ENCODE peak calls at places on chromosomes 16 and 17, in nine cellular contexts. One of them, this sample, is unnamed.

GRCh38 chr16:82182237-82183003 is 12.4 kb upstream of the MPHOSPH6 start:
- DNase-seq in upper lobe of right lung: no peak
- DNase-seq in CD4-positive, alpha-beta T cell: no peak
- DNase-seq in IMR-90: no peak
- DNase-seq in WTC11: no peak
- DNase-seq in coronary artery: no peak
- DNase-seq in lung: no peak
- DNase-seq in ovary: no peak
- DNase-seq in lower leg skin: no peak
- DNase-seq in this sample: no peak

GRCh38 chr17:37701424-37702020 is 43.3 kb downstream of the HNF1B start:
- DNase-seq in upper lobe of right lung: peak; percentile 72
- DNase-seq in CD4-positive, alpha-beta T cell: peak; percentile 19
- DNase-seq in IMR-90: no peak
- DNase-seq in WTC11: peak; percentile 64
- DNase-seq in coronary artery: no peak
- DNase-seq in lung: peak; percentile 61
- DNase-seq in ovary: no peak
- DNase-seq in lower leg skin: no peak
- DNase-seq in this sample: no peak

GRCh38 chr16:86044241-86044671 is 145.3 kb downstream of the IRF8 start:
- DNase-seq in upper lobe of right lung: peak; percentile 66
- DNase-seq in CD4-positive, alpha-beta T cell: peak; percentile 1
- DNase-seq in IMR-90: peak; percentile 64
- DNase-seq in WTC11: peak; percentile 85
- DNase-seq in coronary artery: no peak
- DNase-seq in lung: no peak
- DNase-seq in ovary: no peak
- DNase-seq in lower leg skin: no peak
- DNase-seq in this sample: no peak

GRCh38 chr16:57299009-57299718 is 14.7 kb upstream of the PLLP start:
- DNase-seq in upper lobe of right lung: no peak
- DNase-seq in CD4-positive, alpha-beta T cell: no peak
- DNase-seq in IMR-90: no peak
- DNase-seq in WTC11: peak; percentile 50
- DNase-seq in coronary artery: peak; percentile 63
- DNase-seq in lung: peak; percentile 63
- DNase-seq in ovary: no peak
- DNase-seq in lower leg skin: peak; percentile 93
- DNase-seq in this sample: no peak

GRCh38 chr16:82700541-82701240 is 73.9 kb downstream of the CDH13 start:
- DNase-seq in upper lobe of right lung: no peak
- DNase-seq in CD4-positive, alpha-beta T cell: no peak
- DNase-seq in IMR-90: peak; percentile 78
- DNase-seq in WTC11: no peak
- DNase-seq in coronary artery: no peak
- DNase-seq in lung: no peak
- DNase-seq in ovary: no peak
- DNase-seq in lower leg skin: no peak
- DNase-seq in this sample: no peak

GRCh38 chr17:39553326-39553945 is 54.3 kb downstream of the NEUROD2 start:
- DNase-seq in upper lobe of right lung: no peak
- DNase-seq in CD4-positive, alpha-beta T cell: no peak
- DNase-seq in IMR-90: peak; percentile 60
- DNase-seq in WTC11: no peak
- DNase-seq in coronary artery: no peak
- DNase-seq in lung: no peak
- DNase-seq in ovary: no peak
- DNase-seq in lower leg skin: no peak
- DNase-seq in this sample: no peak

GRCh38 chr16:73066927-73067670 is 19.2 kb upstream of the ZFHX3 start:
- DNase-seq in upper lobe of right lung: no peak
- DNase-seq in CD4-positive, alpha-beta T cell: no peak
- DNase-seq in IMR-90: peak; percentile 75
- DNase-seq in WTC11: no peak
- DNase-seq in coronary artery: peak; percentile 81
- DNase-seq in lung: no peak
- DNase-seq in ovary: no peak
- DNase-seq in lower leg skin: no peak
- DNase-seq in this sample: no peak

GRCh38 chr17:61700252-61700651 is 109.2 kb upstream of the NACA2 start:
- DNase-seq in upper lobe of right lung: no peak
- DNase-seq in CD4-positive, alpha-beta T cell: no peak
- DNase-seq in IMR-90: no peak
- DNase-seq in WTC11: no peak
- DNase-seq in coronary artery: no peak
- DNase-seq in lung: no peak
- DNase-seq in ovary: no peak
- DNase-seq in lower leg skin: no peak
- DNase-seq in this sample: no peak

GRCh38 chr17:68182940-68183551 is 64.8 kb upstream of the AMZ2 start:
- DNase-seq in upper lobe of right lung: no peak
- DNase-seq in CD4-positive, alpha-beta T cell: peak; percentile 64
- DNase-seq in IMR-90: no peak
- DNase-seq in WTC11: no peak
- DNase-seq in coronary artery: no peak
- DNase-seq in lung: no peak
- DNase-seq in ovary: no peak
- DNase-seq in lower leg skin: peak; percentile 66
- DNase-seq in this sample: no peak

GRCh38 chr17:81519284-81520020 is 6.9 kb upstream of the ACTG1 start:
- DNase-seq in upper lobe of right lung: peak; percentile 89
- DNase-seq in CD4-positive, alpha-beta T cell: peak; percentile 68
- DNase-seq in IMR-90: no peak
- DNase-seq in WTC11: peak; percentile 68
- DNase-seq in coronary artery: no peak
- DNase-seq in lung: peak; percentile 69
- DNase-seq in ovary: no peak
- DNase-seq in lower leg skin: no peak
- DNase-seq in this sample: no peak

GRCh38 chr17:7552621-7553051 is 3.8 kb downstream of the TNFSF12 start:
- DNase-seq in upper lobe of right lung: no peak
- DNase-seq in CD4-positive, alpha-beta T cell: no peak
- DNase-seq in IMR-90: no peak
- DNase-seq in WTC11: no peak
- DNase-seq in coronary artery: no peak
- DNase-seq in lung: no peak
- DNase-seq in ovary: no peak
- DNase-seq in lower leg skin: no peak
- DNase-seq in this sample: no peak

GRCh38 chr17:66702106-66702936 is 132.6 kb upstream of the CACNG5 start:
- DNase-seq in upper lobe of right lung: no peak
- DNase-seq in CD4-positive, alpha-beta T cell: no peak
- DNase-seq in IMR-90: peak; percentile 73
- DNase-seq in WTC11: no peak
- DNase-seq in coronary artery: no peak
- DNase-seq in lung: no peak
- DNase-seq in ovary: no peak
- DNase-seq in lower leg skin: no peak
- DNase-seq in this sample: no peak

GRCh38 chr17:4562000-4562969 is 1.9 kb upstream of the GGT6 start:
- DNase-seq in upper lobe of right lung: peak; percentile 21
- DNase-seq in CD4-positive, alpha-beta T cell: no peak
- DNase-seq in IMR-90: no peak
- DNase-seq in WTC11: no peak
- DNase-seq in coronary artery: no peak
- DNase-seq in lung: no peak
- DNase-seq in ovary: no peak
- DNase-seq in lower leg skin: no peak
- DNase-seq in this sample: no peak
- TF ChIP-seq CTCF in upper lobe of right lung: no peak
- TF ChIP-seq CTCF in CD4-positive, alpha-beta T cell: no peak
- TF ChIP-seq CTCF in IMR-90: no peak
- TF ChIP-seq CTCF in WTC11: no peak
- TF ChIP-seq CTCF in coronary artery: no peak
- TF ChIP-seq CTCF in lung: no peak
- TF ChIP-seq CTCF in ovary: no peak
- TF ChIP-seq CTCF in lower leg skin: no peak
- TF ChIP-seq CTCF in this sample: no peak

GRCh38 chr17:63820963-63821561 is 6.2 kb upstream of the PSMC5 start:
- DNase-seq in upper lobe of right lung: no peak
- DNase-seq in CD4-positive, alpha-beta T cell: no peak
- DNase-seq in IMR-90: no peak
- DNase-seq in WTC11: no peak
- DNase-seq in coronary artery: no peak
- DNase-seq in lung: no peak
- DNase-seq in ovary: no peak
- DNase-seq in lower leg skin: no peak
- DNase-seq in this sample: no peak

GRCh38 chr17:63817736-63818385 is 9.4 kb upstream of the PSMC5 start:
- DNase-seq in upper lobe of right lung: no peak
- DNase-seq in CD4-positive, alpha-beta T cell: no peak
- DNase-seq in IMR-90: no peak
- DNase-seq in WTC11: no peak
- DNase-seq in coronary artery: no peak
- DNase-seq in lung: no peak
- DNase-seq in ovary: no peak
- DNase-seq in lower leg skin: no peak
- DNase-seq in this sample: no peak

GRCh38 chr17:63816669-63817068 is 10.6 kb upstream of the PSMC5 start:
- DNase-seq in upper lobe of right lung: no peak
- DNase-seq in CD4-positive, alpha-beta T cell: no peak
- DNase-seq in IMR-90: peak; percentile 81
- DNase-seq in WTC11: no peak
- DNase-seq in coronary artery: no peak
- DNase-seq in lung: no peak
- DNase-seq in ovary: no peak
- DNase-seq in lower leg skin: no peak
- DNase-seq in this sample: no peak

GRCh38 chr17:63819585-63820537 is 7.4 kb upstream of the PSMC5 start:
- DNase-seq in upper lobe of right lung: no peak
- DNase-seq in CD4-positive, alpha-beta T cell: no peak
- DNase-seq in IMR-90: no peak
- DNase-seq in WTC11: no peak
- DNase-seq in coronary artery: no peak
- DNase-seq in lung: no peak
- DNase-seq in ovary: no peak
- DNase-seq in lower leg skin: no peak
- DNase-seq in this sample: no peak

GRCh38 chr17:63819131-63819530 is 8.1 kb upstream of the PSMC5 start:
- DNase-seq in upper lobe of right lung: no peak
- DNase-seq in CD4-positive, alpha-beta T cell: no peak
- DNase-seq in IMR-90: no peak
- DNase-seq in WTC11: no peak
- DNase-seq in coronary artery: no peak
- DNase-seq in lung: no peak
- DNase-seq in ovary: no peak
- DNase-seq in lower leg skin: no peak
- DNase-seq in this sample: no peak
- TF ChIP-seq CTCF in upper lobe of right lung: no peak
- TF ChIP-seq CTCF in CD4-positive, alpha-beta T cell: no peak
- TF ChIP-seq CTCF in IMR-90: no peak
- TF ChIP-seq CTCF in WTC11: no peak
- TF ChIP-seq CTCF in coronary artery: no peak
- TF ChIP-seq CTCF in lung: no peak
- TF ChIP-seq CTCF in ovary: no peak
- TF ChIP-seq CTCF in lower leg skin: no peak
- TF ChIP-seq CTCF in this sample: no peak

GRCh38 chr17:75763613-75764416 is 1.2 kb downstream of the GALK1 start:
- DNase-seq in upper lobe of right lung: no peak
- DNase-seq in CD4-positive, alpha-beta T cell: no peak
- DNase-seq in IMR-90: no peak
- DNase-seq in WTC11: no peak
- DNase-seq in coronary artery: no peak
- DNase-seq in lung: no peak
- DNase-seq in ovary: no peak
- DNase-seq in lower leg skin: no peak
- DNase-seq in this sample: no peak

GRCh38 chr17:75764417-75764710 is 628 bp downstream of the GALK1 start:
- DNase-seq in upper lobe of right lung: no peak
- DNase-seq in CD4-positive, alpha-beta T cell: no peak
- DNase-seq in IMR-90: no peak
- DNase-seq in WTC11: no peak
- DNase-seq in coronary artery: peak; percentile 71
- DNase-seq in lung: no peak
- DNase-seq in ovary: no peak
- DNase-seq in lower leg skin: no peak
- DNase-seq in this sample: no peak

GRCh38 chr17:75765981-75766380 is 989 bp upstream of the GALK1 start:
- DNase-seq in upper lobe of right lung: no peak
- DNase-seq in CD4-positive, alpha-beta T cell: no peak
- DNase-seq in IMR-90: no peak
- DNase-seq in WTC11: no peak
- DNase-seq in coronary artery: no peak
- DNase-seq in lung: no peak
- DNase-seq in ovary: no peak
- DNase-seq in lower leg skin: no peak
- DNase-seq in this sample: no peak

GRCh38 chr17:75763269-75763607 is 1.8 kb downstream of the GALK1 start:
- DNase-seq in upper lobe of right lung: no peak
- DNase-seq in CD4-positive, alpha-beta T cell: no peak
- DNase-seq in IMR-90: no peak
- DNase-seq in WTC11: no peak
- DNase-seq in coronary artery: no peak
- DNase-seq in lung: no peak
- DNase-seq in ovary: no peak
- DNase-seq in lower leg skin: no peak
- DNase-seq in this sample: no peak

DNA sequence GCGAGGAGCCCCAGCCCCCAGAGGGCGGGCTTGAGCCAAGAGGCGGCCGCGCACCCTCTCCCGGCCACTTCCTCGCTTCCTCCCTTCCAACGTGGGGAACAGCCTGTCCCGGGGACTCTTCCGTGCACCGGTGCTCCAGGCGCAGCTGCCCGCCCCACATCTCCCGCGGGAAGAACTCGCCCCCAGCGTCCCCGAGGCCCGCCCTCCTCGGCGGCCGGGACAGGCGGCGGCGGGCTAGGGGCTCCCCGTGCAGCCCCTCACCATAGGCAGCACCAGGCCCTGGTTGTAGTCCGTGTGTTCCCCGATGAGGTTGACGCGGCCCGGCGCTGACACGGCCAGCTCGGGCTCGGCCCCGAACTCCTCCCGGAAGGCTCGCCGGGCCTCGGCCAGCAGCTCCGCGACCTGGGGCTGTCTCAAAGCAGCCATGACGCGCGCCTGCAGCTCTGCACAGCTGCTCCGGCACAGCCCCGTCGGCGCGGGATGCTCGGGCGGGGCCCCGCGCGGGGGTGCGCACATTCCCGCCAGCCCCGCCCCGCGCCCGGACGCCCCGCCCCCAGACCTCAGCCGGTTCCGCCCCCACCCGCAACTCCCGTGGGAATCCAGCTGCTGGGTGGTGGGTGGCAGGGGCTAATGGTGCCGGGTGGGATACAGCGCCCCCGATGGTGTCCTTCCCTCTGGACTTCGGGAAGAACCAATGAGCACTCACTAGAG is at the start of gene GALK1:
- DNase-seq in upper lobe of right lung: peak; percentile 91
- DNase-seq in CD4-positive, alpha-beta T cell: peak; percentile 58
- DNase-seq in IMR-90: peak; percentile 55
- DNase-seq in WTC11: peak; percentile 67
- DNase-seq in coronary artery: peak; percentile 84
- DNase-seq in lung: peak; percentile 78
- DNase-seq in ovary: peak; percentile 75
- DNase-seq in lower leg skin: peak; percentile 95
- DNase-seq in this sample: peak; percentile 89
- TF ChIP-seq CTCF in upper lobe of right lung: peak; percentile 11
- TF ChIP-seq CTCF in CD4-positive, alpha-beta T cell: peak; percentile 27
- TF ChIP-seq CTCF in IMR-90: peak; percentile 61
- TF ChIP-seq CTCF in WTC11: no peak
- TF ChIP-seq CTCF in coronary artery: no peak
- TF ChIP-seq CTCF in lung: peak; percentile 58
- TF ChIP-seq CTCF in ovary: peak; percentile 45
- TF ChIP-seq CTCF in lower leg skin: no peak
- TF ChIP-seq CTCF in this sample: peak; percentile 63

GRCh38 chr17:53150101-53150698 is 672.5 kb upstream of the KIF2B start:
- DNase-seq in upper lobe of right lung: no peak
- DNase-seq in CD4-positive, alpha-beta T cell: no peak
- DNase-seq in IMR-90: no peak
- DNase-seq in WTC11: no peak
- DNase-seq in coronary artery: no peak
- DNase-seq in lung: no peak
- DNase-seq in ovary: no peak
- DNase-seq in lower leg skin: no peak
- DNase-seq in this sample: no peak
- TF ChIP-seq CTCF in upper lobe of right lung: no peak
- TF ChIP-seq CTCF in CD4-positive, alpha-beta T cell: no peak
- TF ChIP-seq CTCF in IMR-90: no peak
- TF ChIP-seq CTCF in WTC11: no peak
- TF ChIP-seq CTCF in coronary artery: no peak
- TF ChIP-seq CTCF in lung: no peak
- TF ChIP-seq CTCF in ovary: no peak
- TF ChIP-seq CTCF in lower leg skin: no peak
- TF ChIP-seq CTCF in this sample: peak; percentile 17

This sample was measured in osteocyte.